ENCODE peak calls at places on chromosomes 7 and 10, in five cellular contexts. One of them, this sample, is unnamed.

GRCh38 chr7:158017226-158018060 is 570.2 kb downstream of the PTPRN2 start:
- DNase-seq in H7: peak; percentile 67
- DNase-seq in skeletal muscle cell: no peak
- DNase-seq in activated T-cell treated with anti-CD3 and anti-CD28 coated beads for 24 hours: no peak
- DNase-seq in HEK293T: no peak
- DNase-seq in this sample: no peak

GRCh38 chr10:44105643-44106042 is 279.3 kb downstream of the CXCL12 start:
- DNase-seq in H7: no peak
- DNase-seq in skeletal muscle cell: no peak
- DNase-seq in activated T-cell treated with anti-CD3 and anti-CD28 coated beads for 24 hours: no peak
- DNase-seq in HEK293T: no peak
- DNase-seq in this sample: no peak

GRCh38 chr7:151592868-151593486 is 73.3 kb upstream of the RHEB start:
- DNase-seq in H7: no peak
- DNase-seq in skeletal muscle cell: peak; percentile 81
- DNase-seq in activated T-cell treated with anti-CD3 and anti-CD28 coated beads for 24 hours: no peak
- DNase-seq in HEK293T: no peak
- DNase-seq in this sample: no peak

GRCh38 chr10:75404335-75405200 is 3.0 kb upstream of the ZNF503 start:
- DNase-seq in H7: peak; percentile 80
- DNase-seq in skeletal muscle cell: no peak
- DNase-seq in activated T-cell treated with anti-CD3 and anti-CD28 coated beads for 24 hours: no peak
- DNase-seq in HEK293T: no peak
- DNase-seq in this sample: no peak

GRCh38 chr7:31553636-31554035 is 39.7 kb downstream of the ITPRID1 start:
- DNase-seq in H7: no peak
- DNase-seq in skeletal muscle cell: no peak
- DNase-seq in activated T-cell treated with anti-CD3 and anti-CD28 coated beads for 24 hours: no peak
- DNase-seq in HEK293T: no peak
- DNase-seq in this sample: no peak

GRCh38 chr10:127182161-127182560 is 14.2 kb downstream of the INSYN2A start:
- DNase-seq in H7: no peak
- DNase-seq in skeletal muscle cell: no peak
- DNase-seq in activated T-cell treated with anti-CD3 and anti-CD28 coated beads for 24 hours: no peak
- DNase-seq in HEK293T: no peak
- DNase-seq in this sample: no peak

GRCh38 chr7:2571409-2571808 is 12.6 kb downstream of the IQCE start:
- DNase-seq in H7: no peak
- DNase-seq in skeletal muscle cell: no peak
- DNase-seq in activated T-cell treated with anti-CD3 and anti-CD28 coated beads for 24 hours: no peak
- DNase-seq in HEK293T: no peak
- DNase-seq in this sample: no peak

GRCh38 chr10:44962870-44963738 is 3.5 kb downstream of the RASSF4 start:
- DNase-seq in H7: peak; percentile 73
- DNase-seq in skeletal muscle cell: peak; percentile 71
- DNase-seq in activated T-cell treated with anti-CD3 and anti-CD28 coated beads for 24 hours: no peak
- DNase-seq in HEK293T: no peak
- DNase-seq in this sample: peak; percentile 23

GRCh38 chr10:12212454-12212853 is 16.5 kb downstream of the CDC123 start:
- DNase-seq in H7: no peak
- DNase-seq in skeletal muscle cell: no peak
- DNase-seq in activated T-cell treated with anti-CD3 and anti-CD28 coated beads for 24 hours: no peak
- DNase-seq in HEK293T: no peak
- DNase-seq in this sample: no peak

GRCh38 chr7:101410743-101411476 is 48.2 kb downstream of the COL26A1 start:
- DNase-seq in H7: peak; percentile 94
- DNase-seq in skeletal muscle cell: no peak
- DNase-seq in activated T-cell treated with anti-CD3 and anti-CD28 coated beads for 24 hours: peak; percentile 18
- DNase-seq in HEK293T: peak; percentile 86
- DNase-seq in this sample: peak; percentile 39

GRCh38 chr7:2812831-2813230 is 31.3 kb downstream of the GNA12 start:
- DNase-seq in H7: no peak
- DNase-seq in skeletal muscle cell: no peak
- DNase-seq in activated T-cell treated with anti-CD3 and anti-CD28 coated beads for 24 hours: no peak
- DNase-seq in HEK293T: no peak
- DNase-seq in this sample: no peak

GRCh38 chr10:74208081-74208480 is 57.1 kb downstream of the ADK start:
- DNase-seq in H7: peak; percentile 55
- DNase-seq in skeletal muscle cell: no peak
- DNase-seq in activated T-cell treated with anti-CD3 and anti-CD28 coated beads for 24 hours: no peak
- DNase-seq in HEK293T: no peak
- DNase-seq in this sample: no peak

GRCh38 chr7:117126631-117127030 is 173.3 kb downstream of the ST7 start:
- DNase-seq in H7: no peak
- DNase-seq in skeletal muscle cell: no peak
- DNase-seq in activated T-cell treated with anti-CD3 and anti-CD28 coated beads for 24 hours: no peak
- DNase-seq in HEK293T: no peak
- DNase-seq in this sample: no peak

GRCh38 chr10:28429573-28430216 is 103.2 kb upstream of the WAC start:
- DNase-seq in H7: no peak
- DNase-seq in skeletal muscle cell: no peak
- DNase-seq in activated T-cell treated with anti-CD3 and anti-CD28 coated beads for 24 hours: no peak
- DNase-seq in HEK293T: no peak
- DNase-seq in this sample: no peak

GRCh38 chr10:97684866-97685394 is 2.1 kb downstream of the AVPI1 start:
- DNase-seq in H7: no peak
- DNase-seq in skeletal muscle cell: no peak
- DNase-seq in activated T-cell treated with anti-CD3 and anti-CD28 coated beads for 24 hours: no peak
- DNase-seq in HEK293T: no peak
- DNase-seq in this sample: no peak

GRCh38 chr10:86103391-86104101 is 263.0 kb downstream of the GRID1 start:
- DNase-seq in H7: peak; percentile 69
- DNase-seq in skeletal muscle cell: no peak
- DNase-seq in activated T-cell treated with anti-CD3 and anti-CD28 coated beads for 24 hours: no peak
- DNase-seq in HEK293T: no peak
- DNase-seq in this sample: no peak

GRCh38 chr7:103887050-103887449 is 102.4 kb downstream of the RELN start:
- DNase-seq in H7: no peak
- DNase-seq in skeletal muscle cell: no peak
- DNase-seq in activated T-cell treated with anti-CD3 and anti-CD28 coated beads for 24 hours: no peak
- DNase-seq in HEK293T: no peak
- DNase-seq in this sample: no peak

GRCh38 chr10:75403144-75404022 is 1.8 kb upstream of the ZNF503 start:
- DNase-seq in H7: peak; percentile 89
- DNase-seq in skeletal muscle cell: no peak
- DNase-seq in activated T-cell treated with anti-CD3 and anti-CD28 coated beads for 24 hours: no peak
- DNase-seq in HEK293T: no peak
- DNase-seq in this sample: peak; percentile 65

GRCh38 chr10:14200645-14201534 is 129.8 kb downstream of the FRMD4A start:
- DNase-seq in H7: peak; percentile 62
- DNase-seq in skeletal muscle cell: no peak
- DNase-seq in activated T-cell treated with anti-CD3 and anti-CD28 coated beads for 24 hours: no peak
- DNase-seq in HEK293T: peak; percentile 55
- DNase-seq in this sample: no peak

GRCh38 chr10:77411805-77412204 is 225.8 kb downstream of the KCNMA1 start:
- DNase-seq in H7: no peak
- DNase-seq in skeletal muscle cell: no peak
- DNase-seq in activated T-cell treated with anti-CD3 and anti-CD28 coated beads for 24 hours: no peak
- DNase-seq in HEK293T: no peak
- DNase-seq in this sample: no peak

This sample was measured in Kasumi-1.